ENCODE peak calls at places on chromosomes 2 and 18, in five cellular contexts. P is lower leg skin, W is left ventricle myocardium inferior, L is adrenal gland, X is OCI-LY7. I is an unnamed sample.
A peak's percentile ranks its signal among the peaks of the same experiment; 100 is the strongest.

GRCh38 chr18:7617738-7618422 is 50.8 kb downstream of the PTPRM start:
- DNase-seq in P (no peak), W (no peak), L (peak; percentile 32), X (no peak), I (peak; percentile 61)

GRCh38 chr2:174788291-174788929 is 24.1 kb upstream of the CHRNA1 start:
- DNase-seq in P (no peak), W (no peak), L (no peak), X (peak; percentile 15), I (no peak)

GRCh38 chr18:69400976-69401474 is 337 bp downstream of the DOK6 start:
- DNase-seq in P (no peak), W (peak; percentile 17), L (no peak), X (no peak), I (peak; percentile 29)

GRCh38 chr2:223735659-223736244 is 101.6 kb downstream of the AP1S3 start:
- DNase-seq in P (no peak), W (no peak), L (no peak), X (no peak), I (no peak)

GRCh38 chr2:55162284-55163006 is 69.6 kb downstream of the CLHC1 start:
- DNase-seq in P (no peak), W (no peak), L (no peak), X (no peak), I (no peak)

GRCh38 chr2:105749583-105750399 is 5.1 kb downstream of the NCK2 start:
- DNase-seq in P (no peak), W (no peak), L (peak; percentile 82), X (no peak), I (no peak)

GRCh38 chr2:54073796-54074195 is 41.6 kb upstream of the ACYP2 start:
- DNase-seq in P (no peak), W (no peak), L (no peak), X (no peak), I (no peak)

GRCh38 chr2:20034218-20034617 is 17.2 kb downstream of the LAPTM4A start:
- DNase-seq in P (no peak), W (no peak), L (no peak), X (no peak), I (no peak)

GRCh38 chr2:101265893-101266499 is 13.3 kb downstream of the CNOT11 start:
- DNase-seq in P (peak; percentile 70), W (peak; percentile 22), L (no peak), X (no peak), I (no peak)

GRCh38 chr2:151551556-151551955 is 141.9 kb downstream of the RIF1 start:
- DNase-seq in P (no peak), W (no peak), L (no peak), X (no peak), I (no peak)

GRCh38 chr2:55719852-55720251 is 26.2 kb upstream of the PNPT1 start:
- DNase-seq in P (no peak), W (no peak), L (no peak), X (no peak), I (no peak)

GRCh38 chr2:219531639-219532377 is 11.8 kb downstream of the CHPF start:
- DNase-seq in P (no peak), W (no peak), L (no peak), X (no peak), I (no peak)

GRCh38 chr2:46984642-46985476 is 69.3 kb upstream of the MCFD2 start:
- DNase-seq in P (peak; percentile 95), W (peak; percentile 63), L (peak; percentile 90), X (peak; percentile 72), I (peak; percentile 76)

GRCh38 chr2:33782395-33783239 is 183.5 kb upstream of the FAM98A start:
- DNase-seq in P (no peak), W (no peak), L (no peak), X (peak; percentile 71), I (no peak)
- TF ChIP-seq CTCF in P (no peak), W (peak; percentile 33), L (no peak), X (peak; percentile 70), I (no peak)

GRCh38 chr2:211089127-211089526 is 532.7 kb downstream of the CPS1 start:
- DNase-seq in P (no peak), W (no peak), L (no peak), X (no peak), I (no peak)

DNA sequence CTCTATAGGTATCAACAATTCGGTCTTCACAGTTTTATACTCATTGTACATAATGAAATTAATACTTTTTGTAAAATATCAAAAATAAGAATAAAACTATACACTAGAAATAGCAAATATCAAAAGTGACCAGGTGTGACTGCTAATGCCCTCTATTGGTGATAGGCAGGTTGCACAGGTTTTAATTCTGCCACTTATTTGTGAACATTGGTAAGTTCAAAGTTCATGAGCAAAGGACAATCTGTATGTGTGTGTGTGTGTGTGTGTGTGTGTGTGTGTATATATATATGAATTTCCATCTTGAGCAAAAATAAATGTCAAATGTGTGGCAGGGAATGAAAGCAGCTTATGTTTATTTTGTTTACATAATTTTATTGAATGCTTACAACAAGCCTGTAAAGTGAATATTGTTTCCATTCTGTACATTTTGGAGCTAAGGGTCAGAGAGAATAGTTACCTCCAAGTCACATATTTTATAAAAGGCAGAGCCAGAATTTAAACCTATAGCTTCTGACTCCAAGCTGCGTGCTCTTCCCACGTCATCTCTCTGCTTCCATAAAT is 537.4 kb downstream of the CPS1 start:
- DNase-seq in P (no peak), W (no peak), L (no peak), X (peak; percentile 16), I (no peak)
- TF ChIP-seq CTCF in P (no peak), W (peak; percentile 34), L (no peak), X (peak; percentile 78), I (no peak)

DNA sequence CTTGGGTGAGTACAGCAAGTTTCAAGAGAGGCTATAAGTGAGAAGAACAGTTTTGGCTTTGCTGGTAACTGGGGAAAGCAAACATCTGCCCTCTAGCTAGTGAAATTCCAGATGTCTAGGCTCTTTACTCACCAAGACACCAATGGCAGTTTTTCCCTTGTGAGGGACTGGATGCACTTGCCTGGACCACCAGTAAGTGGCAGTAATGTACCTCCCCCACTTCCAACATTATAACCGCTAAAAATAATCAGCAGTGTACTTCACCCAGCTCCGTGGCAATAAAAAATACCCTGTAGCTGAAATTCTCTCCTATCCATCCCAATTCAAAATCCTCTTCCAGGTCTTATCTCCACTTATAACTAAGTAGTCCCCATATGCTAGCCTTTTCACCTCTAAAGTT is 383.9 kb downstream of the ARHGAP15 start:
- DNase-seq in P (no peak), W (no peak), L (peak; percentile 21), X (peak; percentile 24), I (peak; percentile 31)
- TF ChIP-seq CTCF in P (peak; percentile 76), W (peak; percentile 79), L (peak; percentile 57), X (peak; percentile 73), I (peak; percentile 72)

GRCh38 chr2:201777869-201778268 is 2.9 kb downstream of the ALS2 start:
- DNase-seq in P (no peak), W (no peak), L (no peak), X (no peak), I (no peak)

GRCh38 chr2:201781583-201782051 is 884 bp upstream of the ALS2 start:
- DNase-seq in P (no peak), W (no peak), L (peak; percentile 26), X (peak; percentile 16), I (no peak)

GRCh38 chr2:201780674-201781582 is at the start of gene ALS2:
- DNase-seq in P (peak; percentile 99), W (peak; percentile 98), L (peak; percentile 97), X (peak; percentile 94), I (peak; percentile 98)

GRCh38 chr2:201777043-201777442 is 3.7 kb downstream of the ALS2 start:
- DNase-seq in P (no peak), W (no peak), L (no peak), X (no peak), I (no peak)

GRCh38 chr2:201779996-201780673 is 598 bp downstream of the ALS2 start:
- DNase-seq in P (no peak), W (no peak), L (no peak), X (peak; percentile 9), I (no peak)
- TF ChIP-seq CTCF in P (no peak), W (peak; percentile 11), L (no peak), X (no peak), I (no peak)

GRCh38 chr18:48024009-48024512 is 93.6 kb upstream of the SMAD2 start:
- DNase-seq in P (peak; percentile 83), W (no peak), L (no peak), X (no peak), I (no peak)
- TF ChIP-seq CTCF in P (no peak), W (no peak), L (no peak), X (no peak), I (peak; percentile 22)

DNA sequence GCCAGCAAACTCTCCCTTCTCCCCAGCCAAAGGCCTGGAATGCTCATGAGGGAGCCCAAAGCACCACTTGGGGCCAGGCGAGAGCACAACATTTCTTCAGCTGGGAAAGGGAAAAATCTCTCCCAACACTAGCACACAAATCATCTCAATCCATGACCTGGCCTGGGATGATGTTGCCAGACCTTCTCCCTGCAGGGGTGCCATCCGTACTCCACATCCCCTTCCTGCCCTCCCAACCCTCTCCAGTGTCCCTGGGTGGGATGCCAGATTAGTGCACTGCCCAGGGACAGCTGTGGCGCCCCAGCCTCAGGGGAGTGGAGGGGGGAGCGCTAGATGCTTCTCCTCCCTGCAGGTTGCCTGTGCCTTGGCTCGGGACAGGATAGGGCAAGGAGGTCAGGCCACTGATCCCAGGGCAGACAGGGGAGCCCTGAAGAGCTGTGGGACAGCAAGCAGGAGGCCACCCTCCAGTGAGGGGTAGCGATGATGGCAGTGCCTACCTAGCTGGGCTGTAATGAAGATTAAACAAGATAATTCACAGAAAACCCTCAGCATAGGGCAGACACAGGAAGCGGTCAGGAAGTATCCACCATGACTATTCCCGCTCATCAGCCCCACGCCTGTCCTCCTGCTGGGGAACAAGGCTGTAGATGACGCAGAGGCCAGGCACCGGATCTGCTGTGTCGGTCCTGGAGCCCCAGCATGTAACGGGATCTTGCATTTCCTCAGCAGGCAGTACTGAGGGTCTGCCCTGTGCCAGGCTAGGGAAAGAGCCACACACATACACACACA is 31.1 kb downstream of the SERTAD2 start:
- DNase-seq in P (peak; percentile 70), W (no peak), L (peak; percentile 22), X (no peak), I (no peak)
- TF ChIP-seq CTCF in P (no peak), W (peak; percentile 9), L (no peak), X (no peak), I (no peak)

GRCh38 chr2:119759451-119760236 is at the start of gene PTPN4:
- DNase-seq in P (peak; percentile 98), W (peak; percentile 97), L (peak; percentile 98), X (peak; percentile 99), I (peak; percentile 98)
- TF ChIP-seq CTCF in P (no peak), W (no peak), L (no peak), X (no peak), I (no peak)

GRCh38 chr2:162324953-162325352 is 6.5 kb upstream of the IFIH1 start:
- DNase-seq in P (no peak), W (no peak), L (no peak), X (no peak), I (no peak)
- TF ChIP-seq CTCF in P (no peak), W (no peak), L (no peak), X (no peak), I (no peak)

I was measured in heart left ventricle.